ENCODE peak calls at places on chromosomes 16 and 17, in ten cellular contexts. One of them, this sample, is unnamed.

GRCh38 chr17:56624947-56625346 is 31.4 kb downstream of the NOG start:
- DNase-seq in left ventricle myocardium inferior: no peak
- DNase-seq in IMR-90: no peak
- DNase-seq in fibroblast of lung: no peak
- DNase-seq in gastrocnemius medialis: no peak
- DNase-seq in GM23338: peak; percentile 45
- DNase-seq in stomach: no peak
- DNase-seq in hepatocyte: no peak
- DNase-seq in lower lobe of right lung: no peak
- DNase-seq in body of pancreas: no peak
- DNase-seq in this sample: no peak

GRCh38 chr17:18219016-18219415 is 6.4 kb upstream of the LLGL1 start:
- DNase-seq in left ventricle myocardium inferior: peak; percentile 49
- DNase-seq in IMR-90: peak; percentile 63
- DNase-seq in fibroblast of lung: peak; percentile 44
- DNase-seq in gastrocnemius medialis: no peak
- DNase-seq in GM23338: no peak
- DNase-seq in stomach: peak; percentile 60
- DNase-seq in hepatocyte: no peak
- DNase-seq in lower lobe of right lung: no peak
- DNase-seq in body of pancreas: no peak
- DNase-seq in this sample: no peak

GRCh38 chr16:19861811-19862327 is 22.8 kb downstream of the GPRC5B start:
- DNase-seq in left ventricle myocardium inferior: no peak
- DNase-seq in IMR-90: no peak
- DNase-seq in fibroblast of lung: no peak
- DNase-seq in gastrocnemius medialis: no peak
- DNase-seq in GM23338: peak; percentile 79
- DNase-seq in stomach: no peak
- DNase-seq in hepatocyte: no peak
- DNase-seq in lower lobe of right lung: peak; percentile 2
- DNase-seq in body of pancreas: no peak
- DNase-seq in this sample: no peak

GRCh38 chr17:17816240-17816814 is 20.5 kb downstream of the SREBF1 start:
- DNase-seq in left ventricle myocardium inferior: no peak
- DNase-seq in IMR-90: no peak
- DNase-seq in fibroblast of lung: no peak
- DNase-seq in gastrocnemius medialis: no peak
- DNase-seq in GM23338: no peak
- DNase-seq in stomach: no peak
- DNase-seq in hepatocyte: no peak
- DNase-seq in lower lobe of right lung: no peak
- DNase-seq in body of pancreas: no peak
- DNase-seq in this sample: no peak

GRCh38 chr17:978110-979093 is 1.2 kb downstream of the NXN start:
- DNase-seq in left ventricle myocardium inferior: peak; percentile 55
- DNase-seq in IMR-90: peak; percentile 61
- DNase-seq in fibroblast of lung: peak; percentile 44
- DNase-seq in gastrocnemius medialis: no peak
- DNase-seq in GM23338: no peak
- DNase-seq in stomach: peak; percentile 32
- DNase-seq in hepatocyte: no peak
- DNase-seq in lower lobe of right lung: no peak
- DNase-seq in body of pancreas: peak; percentile 50
- DNase-seq in this sample: peak; percentile 24

GRCh38 chr16:35210681-35211433 is 1751.4 kb downstream of the TP53TG3F start:
- DNase-seq in left ventricle myocardium inferior: no peak
- DNase-seq in IMR-90: no peak
- DNase-seq in fibroblast of lung: no peak
- DNase-seq in gastrocnemius medialis: no peak
- DNase-seq in GM23338: no peak
- DNase-seq in stomach: no peak
- DNase-seq in hepatocyte: no peak
- DNase-seq in lower lobe of right lung: no peak
- DNase-seq in body of pancreas: no peak
- DNase-seq in this sample: no peak

GRCh38 chr17:29789186-29790170 is 140.6 kb downstream of the SSH2 start:
- DNase-seq in left ventricle myocardium inferior: no peak
- DNase-seq in IMR-90: no peak
- DNase-seq in fibroblast of lung: peak; percentile 20
- DNase-seq in gastrocnemius medialis: no peak
- DNase-seq in GM23338: no peak
- DNase-seq in stomach: no peak
- DNase-seq in hepatocyte: no peak
- DNase-seq in lower lobe of right lung: peak; percentile 70
- DNase-seq in body of pancreas: no peak
- DNase-seq in this sample: peak; percentile 39

GRCh38 chr16:3283525-3284447 is 495 bp downstream of the ZNF263 start:
- DNase-seq in left ventricle myocardium inferior: peak; percentile 24
- DNase-seq in IMR-90: no peak
- DNase-seq in fibroblast of lung: no peak
- DNase-seq in gastrocnemius medialis: peak; percentile 18
- DNase-seq in GM23338: peak; percentile 36
- DNase-seq in stomach: no peak
- DNase-seq in hepatocyte: no peak
- DNase-seq in lower lobe of right lung: no peak
- DNase-seq in body of pancreas: peak; percentile 33
- DNase-seq in this sample: no peak

GRCh38 chr17:64406321-64407200 is 15.9 kb upstream of the PECAM1 start:
- DNase-seq in left ventricle myocardium inferior: no peak
- DNase-seq in IMR-90: no peak
- DNase-seq in fibroblast of lung: peak; percentile 44
- DNase-seq in gastrocnemius medialis: no peak
- DNase-seq in GM23338: peak; percentile 63
- DNase-seq in stomach: no peak
- DNase-seq in hepatocyte: no peak
- DNase-seq in lower lobe of right lung: no peak
- DNase-seq in body of pancreas: no peak
- DNase-seq in this sample: no peak

GRCh38 chr16:8887438-8887765 is 5.3 kb downstream of the LITAFD start:
- DNase-seq in left ventricle myocardium inferior: no peak
- DNase-seq in IMR-90: no peak
- DNase-seq in fibroblast of lung: no peak
- DNase-seq in gastrocnemius medialis: no peak
- DNase-seq in GM23338: no peak
- DNase-seq in stomach: no peak
- DNase-seq in hepatocyte: no peak
- DNase-seq in lower lobe of right lung: peak; percentile 30
- DNase-seq in body of pancreas: no peak
- DNase-seq in this sample: no peak

GRCh38 chr17:50558581-50558954 is 1.9 kb upstream of the CACNA1G start:
- DNase-seq in left ventricle myocardium inferior: no peak
- DNase-seq in IMR-90: no peak
- DNase-seq in fibroblast of lung: no peak
- DNase-seq in gastrocnemius medialis: no peak
- DNase-seq in GM23338: no peak
- DNase-seq in stomach: no peak
- DNase-seq in hepatocyte: no peak
- DNase-seq in lower lobe of right lung: no peak
- DNase-seq in body of pancreas: no peak
- DNase-seq in this sample: no peak

GRCh38 chr16:69286941-69287713 is 24.0 kb upstream of the VPS4A start:
- DNase-seq in left ventricle myocardium inferior: peak; percentile 62
- DNase-seq in IMR-90: peak; percentile 78
- DNase-seq in fibroblast of lung: peak; percentile 89
- DNase-seq in gastrocnemius medialis: peak; percentile 93
- DNase-seq in GM23338: peak; percentile 76
- DNase-seq in stomach: no peak
- DNase-seq in hepatocyte: peak; percentile 79
- DNase-seq in lower lobe of right lung: peak; percentile 76
- DNase-seq in body of pancreas: peak; percentile 34
- DNase-seq in this sample: peak; percentile 56

GRCh38 chr16:83968483-83968865 is 430 bp downstream of the NECAB2 start:
- DNase-seq in left ventricle myocardium inferior: no peak
- DNase-seq in IMR-90: no peak
- DNase-seq in fibroblast of lung: no peak
- DNase-seq in gastrocnemius medialis: no peak
- DNase-seq in GM23338: no peak
- DNase-seq in stomach: no peak
- DNase-seq in hepatocyte: peak; percentile 38
- DNase-seq in lower lobe of right lung: peak; percentile 39
- DNase-seq in body of pancreas: no peak
- DNase-seq in this sample: no peak
- TF ChIP-seq CTCF in left ventricle myocardium inferior: no peak
- TF ChIP-seq CTCF in IMR-90: no peak
- TF ChIP-seq CTCF in fibroblast of lung: no peak
- TF ChIP-seq CTCF in gastrocnemius medialis: no peak
- TF ChIP-seq CTCF in GM23338: no peak
- TF ChIP-seq CTCF in stomach: no peak
- TF ChIP-seq CTCF in hepatocyte: no peak
- TF ChIP-seq CTCF in lower lobe of right lung: no peak
- TF ChIP-seq CTCF in body of pancreas: no peak
- TF ChIP-seq CTCF in this sample: no peak

DNA sequence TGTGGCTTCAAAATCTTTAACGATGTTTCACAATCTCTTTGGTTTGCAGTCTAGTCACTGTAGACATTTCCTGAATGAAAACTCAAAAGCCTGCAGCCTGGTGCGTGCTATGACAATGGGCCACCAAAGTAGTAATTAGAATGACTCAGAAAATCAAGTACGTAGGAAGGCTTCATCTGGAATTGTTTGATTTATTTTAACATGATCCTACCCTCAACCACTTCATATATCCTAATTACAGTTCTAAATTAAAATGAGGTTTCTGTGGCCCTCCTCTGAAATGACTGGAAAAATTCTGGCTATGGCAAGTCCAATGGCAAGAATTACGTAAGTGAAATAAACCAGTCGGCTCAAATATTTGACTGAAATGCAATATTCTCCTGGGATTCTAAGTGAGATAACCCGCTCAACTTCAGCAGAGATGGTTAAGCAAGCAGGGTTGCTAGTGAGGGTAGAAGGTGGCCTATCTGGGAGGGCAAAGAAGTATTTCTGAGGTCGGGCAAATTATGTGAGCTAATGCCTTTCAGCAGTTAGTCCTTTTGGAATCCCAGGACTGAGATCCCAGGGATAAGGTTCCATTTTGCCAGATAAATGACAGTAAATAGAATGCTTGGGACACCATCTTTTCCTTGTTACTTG is 145.6 kb upstream of the MYOCD start:
- DNase-seq in left ventricle myocardium inferior: no peak
- DNase-seq in IMR-90: no peak
- DNase-seq in fibroblast of lung: no peak
- DNase-seq in gastrocnemius medialis: no peak
- DNase-seq in GM23338: no peak
- DNase-seq in stomach: no peak
- DNase-seq in hepatocyte: no peak
- DNase-seq in lower lobe of right lung: no peak
- DNase-seq in body of pancreas: no peak
- DNase-seq in this sample: peak; percentile 20
- H3K4me3 ChIP-seq in left ventricle myocardium inferior: no peak overlapping the region
- H3K4me3 ChIP-seq in IMR-90: no peak overlapping the region
- H3K4me3 ChIP-seq in fibroblast of lung: no peak overlapping the region
- H3K4me3 ChIP-seq in gastrocnemius medialis: no peak overlapping the region
- H3K4me3 ChIP-seq in GM23338: no peak overlapping the region
- H3K4me3 ChIP-seq in stomach: no peak overlapping the region
- H3K4me3 ChIP-seq in hepatocyte: no peak overlapping the region
- H3K4me3 ChIP-seq in lower lobe of right lung: no peak overlapping the region
- H3K4me3 ChIP-seq in body of pancreas: no peak overlapping the region
- H3K4me3 ChIP-seq in this sample: no peak overlapping the region

DNA sequence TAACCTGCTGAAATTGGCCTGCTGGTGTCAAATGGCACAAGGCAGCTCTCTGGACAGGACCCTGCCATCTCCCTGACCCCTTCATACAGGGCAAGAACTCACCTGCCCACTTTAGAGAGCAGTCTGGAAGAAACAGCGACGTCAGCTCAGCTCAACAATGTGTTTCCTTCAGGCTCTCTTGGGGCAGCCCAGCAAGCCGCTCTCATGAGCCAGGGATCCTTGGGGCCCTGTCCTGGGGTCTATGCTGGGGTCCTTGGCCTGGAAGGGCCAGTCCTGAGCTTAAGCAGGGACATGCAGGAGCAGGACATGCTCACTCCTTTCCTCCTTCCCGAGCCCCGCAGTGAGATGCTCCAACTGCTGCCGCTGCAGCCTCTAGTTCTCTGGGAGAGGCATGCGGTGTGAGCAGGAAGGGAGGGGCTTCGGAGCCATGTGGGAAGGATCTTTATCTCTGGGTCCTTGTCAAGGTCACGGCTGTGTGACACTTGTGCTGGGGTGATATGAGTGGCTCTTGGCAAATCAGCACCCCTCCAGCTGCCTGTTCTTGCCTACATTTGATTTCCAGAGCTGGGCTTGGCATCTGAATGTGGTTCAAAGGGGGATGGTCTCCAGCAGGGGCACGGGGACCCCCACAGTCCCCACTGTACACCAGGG is 3.4 kb downstream of the C1QTNF1 start:
- DNase-seq in left ventricle myocardium inferior: no peak
- DNase-seq in IMR-90: no peak
- DNase-seq in fibroblast of lung: no peak
- DNase-seq in gastrocnemius medialis: no peak
- DNase-seq in GM23338: no peak
- DNase-seq in stomach: no peak
- DNase-seq in hepatocyte: peak; percentile 57
- DNase-seq in lower lobe of right lung: no peak
- DNase-seq in body of pancreas: no peak
- DNase-seq in this sample: no peak
- H3K27me3 ChIP-seq in left ventricle myocardium inferior: no peaks in the 10 kb centered on the region
- H3K27me3 ChIP-seq in IMR-90: peaks cover under 1% of the 10 kb centered on the region
- H3K27me3 ChIP-seq in fibroblast of lung: no peaks in the 10 kb centered on the region
- H3K27me3 ChIP-seq in gastrocnemius medialis: no peaks in the 10 kb centered on the region
- H3K27me3 ChIP-seq in GM23338: peaks cover 42% of the 10 kb centered on the region
- H3K27me3 ChIP-seq in stomach: no peaks in the 10 kb centered on the region
- H3K27me3 ChIP-seq in hepatocyte: no peaks in the 10 kb centered on the region
- H3K27me3 ChIP-seq in lower lobe of right lung: peaks cover 9% of the 10 kb centered on the region
- H3K27me3 ChIP-seq in body of pancreas: peaks cover 11% of the 10 kb centered on the region
- H3K27me3 ChIP-seq in this sample: peaks cover 12% of the 10 kb centered on the region

GRCh38 chr17:2644971-2645370 is 51.5 kb downstream of the PAFAH1B1 start:
- DNase-seq in left ventricle myocardium inferior: no peak
- DNase-seq in IMR-90: no peak
- DNase-seq in fibroblast of lung: no peak
- DNase-seq in gastrocnemius medialis: no peak
- DNase-seq in GM23338: no peak
- DNase-seq in stomach: no peak
- DNase-seq in hepatocyte: no peak
- DNase-seq in lower lobe of right lung: no peak
- DNase-seq in body of pancreas: no peak
- DNase-seq in this sample: no peak

GRCh38 chr17:2649191-2649590 is 55.7 kb downstream of the PAFAH1B1 start:
- DNase-seq in left ventricle myocardium inferior: no peak
- DNase-seq in IMR-90: no peak
- DNase-seq in fibroblast of lung: no peak
- DNase-seq in gastrocnemius medialis: no peak
- DNase-seq in GM23338: no peak
- DNase-seq in stomach: no peak
- DNase-seq in hepatocyte: no peak
- DNase-seq in lower lobe of right lung: no peak
- DNase-seq in body of pancreas: no peak
- DNase-seq in this sample: no peak

DNA sequence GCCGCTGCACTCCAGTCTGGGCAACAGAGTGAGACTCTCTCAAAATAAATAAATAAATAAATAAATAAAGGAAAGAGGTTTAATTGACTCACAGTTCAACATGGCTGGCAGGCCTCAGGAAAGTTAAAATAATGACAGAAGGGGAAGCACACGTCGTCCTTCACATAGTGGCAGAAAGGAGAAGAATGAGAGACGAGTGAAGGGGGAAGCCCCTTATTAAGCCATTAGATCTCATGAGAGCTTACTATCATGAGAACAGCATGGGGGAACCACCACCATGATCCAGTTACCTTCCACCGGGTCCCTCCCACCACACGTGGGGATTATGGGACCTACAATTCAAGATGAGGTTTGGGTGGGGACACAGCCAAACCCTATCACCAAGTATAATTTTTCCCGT is 54.5 kb downstream of the PAFAH1B1 start:
- DNase-seq in left ventricle myocardium inferior: no peak
- DNase-seq in IMR-90: no peak
- DNase-seq in fibroblast of lung: no peak
- DNase-seq in gastrocnemius medialis: no peak
- DNase-seq in GM23338: no peak
- DNase-seq in stomach: no peak
- DNase-seq in hepatocyte: no peak
- DNase-seq in lower lobe of right lung: no peak
- DNase-seq in body of pancreas: no peak
- DNase-seq in this sample: no peak
- TF ChIP-seq CTCF in left ventricle myocardium inferior: no peak
- TF ChIP-seq CTCF in IMR-90: no peak
- TF ChIP-seq CTCF in fibroblast of lung: no peak
- TF ChIP-seq CTCF in gastrocnemius medialis: no peak
- TF ChIP-seq CTCF in GM23338: no peak
- TF ChIP-seq CTCF in stomach: no peak
- TF ChIP-seq CTCF in hepatocyte: no peak
- TF ChIP-seq CTCF in lower lobe of right lung: no peak
- TF ChIP-seq CTCF in body of pancreas: no peak
- TF ChIP-seq CTCF in this sample: no peak